ENCODE peak calls at places on chromosome 16, in four cellular contexts. I is A549, L is sigmoid colon, G is Peyer's patch. S is an unnamed sample. For H3K4me1 and H3K9me3, the result is how much of the 10 kb centered on the place peaks cover.

GRCh38 chr16:29662729-29663019 is 373 bp upstream of the SPN start:
- DNase-seq in G (peak), I (no peak), L (no peak), S (no peak)

GRCh38 chr16:53022374-53022773 is 30.3 kb downstream of the CHD9NB start:
- DNase-seq in L (no peak), G (no peak), I (peak), S (no peak)

GRCh38 chr16:11833951-11834695 is 17.2 kb downstream of the RSL1D1 start:
- DNase-seq in L (no peak), G (no peak), I (peak), S (no peak)

GRCh38 chr16:65745-66144 is 6.7 kb downstream of the RHBDF1 start:
- DNase-seq in G (peak), I (peak), L (peak), S (peak)

GRCh38 chr16:70678898-70679652 is 6.8 kb downstream of the MTSS2 start:
- DNase-seq in L (no peak), I (no peak), G (no peak), S (peak)

GRCh38 chr16:64153718-64154117 is 968.1 kb downstream of the CDH11 start:
- DNase-seq in G (no peak), I (no peak), L (no peak), S (no peak)

GRCh38 chr16:67312450-67313118 is 14.0 kb downstream of the KCTD19 start:
- DNase-seq in I (no peak), G (no peak), L (no peak), S (no peak)

GRCh38 chr16:19282101-19282500 is 3.4 kb upstream of the CLEC19A start:
- DNase-seq in I (no peak), G (no peak), L (no peak), S (peak)

GRCh38 chr16:78984887-78985464 is 615.6 kb downstream of the MAF start:
- DNase-seq in I (no peak), L (no peak), G (no peak), S (peak)

GRCh38 chr16:67796099-67796718 is 10.2 kb downstream of the RANBP10 start:
- DNase-seq in I (no peak), G (no peak), L (no peak), S (no peak)

GRCh38 chr16:88303890-88304819 is 78.6 kb upstream of the ZNF469 start:
- DNase-seq in L (peak), G (no peak), I (no peak), S (no peak)

GRCh38 chr16:78458588-78458987 is 359.1 kb downstream of the WWOX start:
- DNase-seq in G (no peak), L (no peak), I (no peak), S (no peak)

GRCh38 chr16:1282275-1282995 is 26.6 kb downstream of the TPSD1 start:
- DNase-seq in I (no peak), G (no peak), L (no peak), S (no peak)

GRCh38 chr16:67930678-67931211 is 917 bp downstream of the CTRL start:
- DNase-seq in I (no peak), G (no peak), L (peak), S (no peak)

GRCh38 chr16:71570143-71570542 is 6.7 kb downstream of the TAT start:
- DNase-seq in G (no peak), I (no peak), L (no peak), S (no peak)

GRCh38 chr16:88515925-88516324 is 54.3 kb upstream of the ZC3H18 start:
- DNase-seq in L (no peak), G (no peak), I (no peak), S (no peak)

GRCh38 chr16:25633549-25633948 is 58.2 kb upstream of the HS3ST4 start:
- DNase-seq in I (peak), G (no peak), L (no peak), S (no peak)

GRCh38 chr16:54677551-54677950 is 253.1 kb upstream of the IRX5 start:
- DNase-seq in G (no peak), L (no peak), I (no peak), S (no peak)

GRCh38 chr16:9489823-9490467 is 398.5 kb downstream of the HAPSTR1 start:
- DNase-seq in G (no peak), L (peak), I (peak), S (no peak)

GRCh38 chr16:3637371-3637923 is 17.0 kb upstream of the DNASE1 start:
- DNase-seq in G (peak), I (no peak), L (peak), S (no peak)

GRCh38 chr16:78836802-78837489 is 737.5 kb downstream of the WWOX start:
- DNase-seq in I (no peak), G (no peak), L (no peak), S (no peak)

GRCh38 chr16:17459903-17460521 is 10.7 kb downstream of the XYLT1 start:
- DNase-seq in I (no peak), G (peak), L (no peak), S (no peak)

GRCh38 chr16:89999831-90000574 is 19.3 kb downstream of the DBNDD1 start:
- DNase-seq in G (peak), I (no peak), L (no peak), S (no peak)

GRCh38 chr16:9965079-9965478 is 217.1 kb downstream of the GRIN2A start:
- DNase-seq in L (no peak), I (no peak), G (no peak), S (no peak)

GRCh38 chr16:14225457-14225856 is 154.3 kb downstream of the MRTFB start:
- DNase-seq in G (no peak), I (no peak), L (no peak), S (no peak)

GRCh38 chr16:89737341-89738071 is 16.2 kb downstream of the ZNF276 start:
- DNase-seq in L (no peak), I (no peak), G (no peak), S (no peak)

GRCh38 chr16:67546091-67546501 is 16.2 kb upstream of the CTCF start:
- DNase-seq in L (no peak), G (no peak), I (no peak), S (peak)

GRCh38 chr16:68069511-68070248 is 15.5 kb upstream of the NFATC3 start:
- DNase-seq in L (no peak), I (no peak), G (peak), S (peak)

GRCh38 chr16:70573451-70574121 is 50.0 kb downstream of the SF3B3 start:
- DNase-seq in G (peak), L (peak), I (no peak), S (no peak)

GRCh38 chr16:83441523-83441922 is 366.3 kb upstream of the HSBP1 start:
- DNase-seq in L (no peak), G (no peak), I (no peak), S (no peak)

GRCh38 chr16:12344577-12345343 is 368.2 kb downstream of the SNX29 start:
- DNase-seq in I (no peak), G (no peak), L (no peak), S (no peak)

GRCh38 chr16:82062645-82063058 is 27.6 kb downstream of the HSD17B2 start:
- DNase-seq in L (no peak), I (no peak), G (no peak), S (no peak)

DNA sequence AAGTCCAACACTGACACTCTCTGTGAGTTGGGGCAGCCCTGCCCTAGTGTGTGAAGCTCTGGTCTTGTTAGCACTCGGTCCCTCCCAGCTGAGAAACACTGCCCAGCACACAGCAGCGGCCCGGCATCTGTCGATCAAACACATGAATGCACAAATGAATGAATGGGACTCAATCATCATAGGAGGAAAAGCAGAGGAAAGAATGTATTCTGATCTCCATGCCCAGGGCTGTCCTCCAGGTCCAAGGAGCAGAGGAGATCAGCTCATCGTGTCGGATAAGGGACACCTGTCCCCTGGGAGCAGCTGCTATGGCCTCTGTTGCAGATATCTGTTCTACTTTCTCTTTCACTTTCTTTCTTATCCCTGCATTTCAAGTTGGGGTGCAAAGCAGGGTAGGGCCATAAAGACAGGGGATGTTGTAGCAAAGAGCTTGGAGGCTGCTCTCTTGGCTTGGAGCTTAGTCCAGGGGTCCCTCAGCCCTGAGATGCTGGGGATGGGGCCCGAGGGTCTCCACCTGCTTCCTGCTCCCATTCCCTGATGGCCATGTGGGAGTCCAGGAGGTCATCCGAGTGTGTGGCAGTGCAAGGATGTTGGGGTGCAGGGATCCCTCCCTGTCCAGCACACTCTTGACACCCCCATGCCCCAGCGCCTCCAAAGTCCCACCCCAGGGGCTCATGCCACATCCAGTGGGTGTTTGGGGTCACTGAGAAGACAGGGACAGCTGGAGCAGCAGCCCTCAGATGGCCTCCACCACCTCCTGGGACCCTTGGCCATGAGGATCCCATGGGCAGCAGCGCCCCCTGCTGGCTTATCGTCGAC is 88.2 kb downstream of the IRF8 start:
- DNase-seq in L (peak), I (no peak), G (peak), S (peak)
- H3K4me1 ChIP-seq in L (under half), I (under half), G (under half), S (under half)

DNA sequence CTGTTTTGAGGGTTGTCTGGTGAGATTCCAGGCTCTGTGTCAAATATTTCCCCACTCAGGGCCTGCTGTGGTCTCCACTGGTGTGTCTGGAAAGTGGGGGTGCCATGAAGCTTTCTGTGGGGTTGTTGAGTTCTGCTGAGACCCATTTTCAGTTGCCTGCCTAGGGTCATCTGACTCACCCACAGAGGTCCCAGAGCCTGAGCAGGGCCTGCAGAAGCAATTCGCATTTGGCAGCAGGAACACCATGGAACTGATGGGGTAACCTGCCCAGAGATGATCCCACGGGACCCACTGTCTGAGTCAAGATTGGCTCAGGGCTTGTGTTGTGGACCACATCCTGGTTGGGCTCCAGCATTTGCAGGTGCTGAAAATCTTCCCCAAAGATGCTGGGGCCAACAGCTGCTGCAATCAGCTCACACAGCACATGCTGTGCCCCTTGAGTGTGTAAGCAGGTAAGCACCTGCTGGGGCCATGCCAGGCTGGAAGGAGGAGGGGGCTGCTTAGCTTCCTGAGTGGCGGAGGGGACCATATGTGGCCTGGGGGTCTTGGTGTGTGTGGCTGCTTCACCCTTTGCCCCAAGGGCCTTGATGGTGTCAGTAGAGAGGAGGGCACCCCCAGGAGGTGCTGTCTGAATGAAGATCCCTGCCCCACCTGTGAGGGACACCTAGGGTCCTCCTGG is 1726.1 kb downstream of the TP53TG3F start:
- DNase-seq in G (no peak), L (no peak), I (no peak), S (peak)
- H3K9me3 ChIP-seq in G (under half), L (under half), I (under half), S (under half)

GRCh38 chr16:2482181-2483107 is 7.5 kb downstream of the TBC1D24 start:
- DNase-seq in G (no peak), L (peak), I (no peak), S (no peak)

GRCh38 chr16:2480948-2481347 is 6.0 kb downstream of the TBC1D24 start:
- DNase-seq in G (peak), I (no peak), L (no peak), S (no peak)

GRCh38 chr16:2483160-2483559 is 8.2 kb downstream of the TBC1D24 start:
- DNase-seq in I (no peak), G (no peak), L (no peak), S (no peak)

GRCh38 chr16:2483939-2484897 is 9.3 kb downstream of the TBC1D24 start:
- DNase-seq in I (no peak), L (no peak), G (no peak), S (no peak)

GRCh38 chr16:2481676-2482075 is 6.7 kb downstream of the TBC1D24 start:
- DNase-seq in L (no peak), G (no peak), I (no peak), S (no peak)
- TF ChIP-seq CTCF in L (no peak), G (no peak), I (no peak), S (no peak)

DNA sequence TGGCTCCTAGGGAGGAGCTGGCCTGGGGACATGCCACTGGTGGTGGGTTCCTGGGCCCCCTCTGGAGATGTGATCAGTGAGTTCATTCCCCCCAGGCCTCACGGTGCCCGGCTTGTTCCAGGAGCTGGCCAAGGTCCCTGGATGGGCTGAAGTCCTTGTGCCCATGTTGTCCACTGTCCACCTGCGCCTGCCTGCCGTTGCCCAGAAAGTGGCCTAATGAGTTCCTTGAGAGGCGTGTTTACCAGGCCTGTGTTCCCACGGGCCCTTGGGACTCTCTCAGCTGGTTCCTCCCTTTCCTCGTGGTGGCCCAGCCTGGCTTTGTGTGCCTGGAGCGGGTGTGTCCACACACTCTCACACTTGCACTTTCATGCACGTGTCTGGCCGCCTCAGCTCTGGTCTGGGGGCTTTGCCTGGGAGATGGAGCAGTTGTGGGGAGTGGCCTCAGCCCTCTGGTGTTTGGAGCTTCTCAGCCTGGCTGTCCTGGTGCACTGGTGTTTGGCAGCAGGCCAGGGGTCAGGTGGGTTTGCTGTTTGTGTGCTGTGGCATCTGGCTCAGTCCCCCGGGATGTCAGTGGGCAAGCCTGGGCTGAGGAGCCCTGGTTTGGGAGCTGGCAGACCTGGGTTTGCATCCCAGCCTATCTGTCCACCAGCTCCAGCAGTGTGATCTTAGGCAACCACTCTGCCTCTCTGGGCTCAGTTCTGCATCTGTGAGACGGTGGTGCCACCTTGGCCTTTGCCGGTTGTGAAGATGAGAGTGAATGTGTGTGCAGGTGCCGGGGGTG is 18.0 kb downstream of the ADCY7 start:
- DNase-seq in G (peak), L (no peak), I (no peak), S (peak)
- H3K4me1 ChIP-seq in G (under half), L (under half), I (under half), S (under half)

DNA sequence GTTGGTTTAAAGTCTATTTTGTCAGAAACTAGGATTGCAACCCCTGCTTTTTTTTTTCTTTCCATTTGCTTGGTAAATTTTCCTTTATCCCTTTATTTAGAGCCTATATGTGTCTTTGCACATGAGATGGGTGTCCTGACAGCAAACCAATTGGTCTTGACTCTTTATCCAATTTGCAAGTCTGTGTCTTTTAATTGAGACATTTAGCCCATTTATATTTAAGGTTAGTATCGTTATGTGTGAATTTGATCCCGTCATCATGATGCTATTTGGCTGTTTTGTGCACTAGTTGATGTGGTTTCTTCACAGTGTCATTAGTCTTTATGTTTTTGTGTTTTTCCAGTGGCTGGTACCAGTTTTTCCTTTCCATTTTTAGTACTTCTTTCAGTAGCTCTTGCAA is 127.7 kb upstream of the ZNF267 start:
- DNase-seq in I (no peak), L (no peak), G (no peak), S (no peak)
- H3K9me3 ChIP-seq in I (half or more), L (half or more), G (under half), S (under half)